ENCODE peak calls at places on chromosomes 11 and 22, in seven cellular contexts. A, X, G, V, O, S and H are unnamed samples.

GRCh38 chr11:19347911-19348310 is 107.2 kb upstream of the E2F8 start:
- DNase-seq in A (no peak), X (no peak), G (no peak), V (no peak), O (no peak), S (no peak), H (no peak)

GRCh38 chr11:2138075-2138435 is 1.1 kb downstream of the IGF2 start:
- DNase-seq in A (no peak), X (no peak), G (no peak), V (no peak), O (peak), S (no peak), H (no peak)

GRCh38 chr11:19829109-19829790 is 116.6 kb downstream of the NAV2 start:
- DNase-seq in A (no peak), X (no peak), G (no peak), V (no peak), O (no peak), S (no peak), H (no peak)

GRCh38 chr11:44716256-44716655 is 10.5 kb upstream of the TSPAN18 start:
- DNase-seq in A (no peak), X (no peak), G (no peak), V (no peak), O (no peak), S (no peak), H (no peak)

GRCh38 chr11:57424802-57425564 is 1.9 kb downstream of the SLC43A3 start:
- DNase-seq in A (peak), X (peak), G (peak), V (no peak), O (peak), S (peak), H (peak)

GRCh38 chr11:111532365-111532709 is 8.2 kb upstream of the LAYN start:
- DNase-seq in A (no peak), X (no peak), G (no peak), V (no peak), O (no peak), S (no peak), H (no peak)

GRCh38 chr22:19292262-19293230 is 1.0 kb upstream of the CLTCL1 start:
- DNase-seq in A (no peak), X (no peak), G (peak), V (no peak), O (peak), S (peak), H (no peak)

GRCh38 chr11:18526130-18526520 is 617 bp downstream of the TSG101 start:
- DNase-seq in A (no peak), X (peak), G (no peak), V (no peak), O (no peak), S (no peak), H (no peak)

GRCh38 chr22:41152902-41153301 is 52.2 kb upstream of the L3MBTL2 start:
- DNase-seq in A (no peak), X (no peak), G (no peak), V (no peak), O (no peak), S (no peak), H (no peak)

GRCh38 chr11:3855808-3856491 is 486 bp downstream of the STIM1 start:
- DNase-seq in A (no peak), X (no peak), G (peak), V (no peak), O (peak), S (peak), H (peak)

GRCh38 chr11:110362916-110363574 is 66.6 kb upstream of the RDX start:
- DNase-seq in A (no peak), X (no peak), G (no peak), V (peak), O (no peak), S (no peak), H (no peak)

GRCh38 chr11:115924744-115925567 is 420.7 kb upstream of the CADM1 start:
- DNase-seq in A (peak), X (no peak), G (no peak), V (no peak), O (no peak), S (no peak), H (peak)

GRCh38 chr22:41290262-41291221 is 4.6 kb upstream of the RANGAP1 start:
- DNase-seq in A (no peak), X (peak), G (no peak), V (no peak), O (no peak), S (no peak), H (no peak)

GRCh38 chr22:27952779-27953178 is 33.7 kb upstream of the PITPNB start:
- DNase-seq in A (no peak), X (no peak), G (no peak), V (no peak), O (no peak), S (no peak), H (no peak)

GRCh38 chr11:57313788-57314135 is 11.0 kb downstream of the TNKS1BP1 start:
- DNase-seq in A (no peak), X (no peak), G (no peak), V (no peak), O (no peak), S (peak), H (no peak)

GRCh38 chr11:5600374-5600851 is 4.0 kb downstream of the TRIM6 start:
- DNase-seq in A (peak), X (no peak), G (peak), V (no peak), O (peak), S (peak), H (peak)

GRCh38 chr11:71144736-71145135 is 107.6 kb downstream of the SHANK2 start:
- DNase-seq in A (no peak), X (no peak), G (no peak), V (no peak), O (no peak), S (no peak), H (no peak)

GRCh38 chr22:29098296-29098695 is 25.5 kb downstream of the KREMEN1 start:
- DNase-seq in A (no peak), X (no peak), G (no peak), V (no peak), O (no peak), S (no peak), H (no peak)

GRCh38 chr11:65438257-65439151 is 15.9 kb downstream of the NEAT1 start:
- DNase-seq in A (no peak), X (no peak), G (no peak), V (no peak), O (no peak), S (no peak), H (no peak)

GRCh38 chr11:57290288-57290687 is 34.5 kb downstream of the TNKS1BP1 start:
- DNase-seq in A (no peak), X (no peak), G (no peak), V (no peak), O (no peak), S (no peak), H (no peak)

GRCh38 chr11:121154473-121154872 is 53.4 kb downstream of the TECTA start:
- DNase-seq in A (no peak), X (no peak), G (no peak), V (no peak), O (no peak), S (no peak), H (no peak)